ENCODE peak calls at places on chromosomes 12 and 14, in eight cellular contexts. One of them, this sample, is unnamed.

GRCh38 chr12:30973171-30973570 is 46.6 kb downstream of the TSPAN11 start:
- DNase-seq in ELR: no peak
- DNase-seq in aorta: peak
- DNase-seq in EL: no peak
- DNase-seq in central memory CD4-positive, alpha-beta T cell: no peak
- DNase-seq in activated naive CD4-positive, alpha-beta T cell treated with anti-CD3 and anti-CD28 coated beads for 36 hours: no peak
- DNase-seq in stimulated activated CD8-positive, alpha-beta memory T cell treated with anti-CD3 and anti-CD28 coated beads, Interleukin-4, amount 100 ng/mL, for 48 hours: no peak
- DNase-seq in AG08396: no peak
- DNase-seq in this sample: no peak

GRCh38 chr14:75826599-75826998 is 155.2 kb downstream of the TGFB3 start:
- DNase-seq in central memory CD4-positive, alpha-beta T cell: no peak
- DNase-seq in ELR: peak
- DNase-seq in AG08396: no peak
- DNase-seq in activated naive CD4-positive, alpha-beta T cell treated with anti-CD3 and anti-CD28 coated beads for 36 hours: no peak
- DNase-seq in EL: peak
- DNase-seq in aorta: no peak
- DNase-seq in stimulated activated CD8-positive, alpha-beta memory T cell treated with anti-CD3 and anti-CD28 coated beads, Interleukin-4, amount 100 ng/mL, for 48 hours: no peak
- DNase-seq in this sample: no peak

GRCh38 chr12:111377440-111377839 is 8.5 kb upstream of the PHETA1 start:
- DNase-seq in aorta: no peak
- DNase-seq in EL: no peak
- DNase-seq in central memory CD4-positive, alpha-beta T cell: no peak
- DNase-seq in AG08396: no peak
- DNase-seq in activated naive CD4-positive, alpha-beta T cell treated with anti-CD3 and anti-CD28 coated beads for 36 hours: no peak
- DNase-seq in ELR: no peak
- DNase-seq in stimulated activated CD8-positive, alpha-beta memory T cell treated with anti-CD3 and anti-CD28 coated beads, Interleukin-4, amount 100 ng/mL, for 48 hours: no peak
- DNase-seq in this sample: no peak

GRCh38 chr14:102822311-102822863 is 45.1 kb downstream of the TRAF3 start:
- DNase-seq in EL: no peak
- DNase-seq in stimulated activated CD8-positive, alpha-beta memory T cell treated with anti-CD3 and anti-CD28 coated beads, Interleukin-4, amount 100 ng/mL, for 48 hours: peak
- DNase-seq in activated naive CD4-positive, alpha-beta T cell treated with anti-CD3 and anti-CD28 coated beads for 36 hours: peak
- DNase-seq in ELR: peak
- DNase-seq in AG08396: no peak
- DNase-seq in aorta: no peak
- DNase-seq in central memory CD4-positive, alpha-beta T cell: no peak
- DNase-seq in this sample: peak

GRCh38 chr14:55535521-55536207 is 44.3 kb upstream of the KTN1 start:
- DNase-seq in stimulated activated CD8-positive, alpha-beta memory T cell treated with anti-CD3 and anti-CD28 coated beads, Interleukin-4, amount 100 ng/mL, for 48 hours: no peak
- DNase-seq in central memory CD4-positive, alpha-beta T cell: no peak
- DNase-seq in EL: no peak
- DNase-seq in activated naive CD4-positive, alpha-beta T cell treated with anti-CD3 and anti-CD28 coated beads for 36 hours: no peak
- DNase-seq in ELR: peak
- DNase-seq in aorta: no peak
- DNase-seq in AG08396: no peak
- DNase-seq in this sample: no peak

GRCh38 chr12:65663648-65664047 is 160.6 kb upstream of the HMGA2 start:
- DNase-seq in aorta: no peak
- DNase-seq in ELR: peak
- DNase-seq in stimulated activated CD8-positive, alpha-beta memory T cell treated with anti-CD3 and anti-CD28 coated beads, Interleukin-4, amount 100 ng/mL, for 48 hours: no peak
- DNase-seq in EL: peak
- DNase-seq in AG08396: no peak
- DNase-seq in central memory CD4-positive, alpha-beta T cell: no peak
- DNase-seq in activated naive CD4-positive, alpha-beta T cell treated with anti-CD3 and anti-CD28 coated beads for 36 hours: no peak
- DNase-seq in this sample: no peak

GRCh38 chr12:56900583-56900982 is 33.6 kb downstream of the SDR9C7 start:
- DNase-seq in AG08396: no peak
- DNase-seq in aorta: no peak
- DNase-seq in stimulated activated CD8-positive, alpha-beta memory T cell treated with anti-CD3 and anti-CD28 coated beads, Interleukin-4, amount 100 ng/mL, for 48 hours: no peak
- DNase-seq in EL: peak
- DNase-seq in central memory CD4-positive, alpha-beta T cell: no peak
- DNase-seq in activated naive CD4-positive, alpha-beta T cell treated with anti-CD3 and anti-CD28 coated beads for 36 hours: no peak
- DNase-seq in ELR: peak
- DNase-seq in this sample: peak

GRCh38 chr12:91818236-91819131 is 327.2 kb downstream of the BTG1 start:
- DNase-seq in AG08396: no peak
- DNase-seq in activated naive CD4-positive, alpha-beta T cell treated with anti-CD3 and anti-CD28 coated beads for 36 hours: no peak
- DNase-seq in central memory CD4-positive, alpha-beta T cell: no peak
- DNase-seq in stimulated activated CD8-positive, alpha-beta memory T cell treated with anti-CD3 and anti-CD28 coated beads, Interleukin-4, amount 100 ng/mL, for 48 hours: no peak
- DNase-seq in EL: no peak
- DNase-seq in aorta: no peak
- DNase-seq in ELR: no peak
- DNase-seq in this sample: no peak

GRCh38 chr12:132955933-132956725 is at the start of gene ZNF605:
- DNase-seq in aorta: peak
- DNase-seq in EL: peak
- DNase-seq in activated naive CD4-positive, alpha-beta T cell treated with anti-CD3 and anti-CD28 coated beads for 36 hours: peak
- DNase-seq in ELR: peak
- DNase-seq in central memory CD4-positive, alpha-beta T cell: peak
- DNase-seq in AG08396: peak
- DNase-seq in stimulated activated CD8-positive, alpha-beta memory T cell treated with anti-CD3 and anti-CD28 coated beads, Interleukin-4, amount 100 ng/mL, for 48 hours: peak
- DNase-seq in this sample: peak

GRCh38 chr14:61177279-61178225 is 103.6 kb downstream of the TMEM30B start:
- DNase-seq in central memory CD4-positive, alpha-beta T cell: no peak
- DNase-seq in AG08396: no peak
- DNase-seq in activated naive CD4-positive, alpha-beta T cell treated with anti-CD3 and anti-CD28 coated beads for 36 hours: peak
- DNase-seq in ELR: peak
- DNase-seq in aorta: no peak
- DNase-seq in EL: peak
- DNase-seq in stimulated activated CD8-positive, alpha-beta memory T cell treated with anti-CD3 and anti-CD28 coated beads, Interleukin-4, amount 100 ng/mL, for 48 hours: no peak
- DNase-seq in this sample: no peak

GRCh38 chr12:27627123-27627835 is 69.0 kb upstream of the REP15 start:
- DNase-seq in AG08396: peak
- DNase-seq in aorta: peak
- DNase-seq in activated naive CD4-positive, alpha-beta T cell treated with anti-CD3 and anti-CD28 coated beads for 36 hours: no peak
- DNase-seq in stimulated activated CD8-positive, alpha-beta memory T cell treated with anti-CD3 and anti-CD28 coated beads, Interleukin-4, amount 100 ng/mL, for 48 hours: no peak
- DNase-seq in EL: peak
- DNase-seq in ELR: peak
- DNase-seq in central memory CD4-positive, alpha-beta T cell: no peak
- DNase-seq in this sample: no peak

GRCh38 chr12:43282106-43282505 is 269.9 kb downstream of the ADAMTS20 start:
- DNase-seq in stimulated activated CD8-positive, alpha-beta memory T cell treated with anti-CD3 and anti-CD28 coated beads, Interleukin-4, amount 100 ng/mL, for 48 hours: no peak
- DNase-seq in AG08396: no peak
- DNase-seq in central memory CD4-positive, alpha-beta T cell: no peak
- DNase-seq in EL: peak
- DNase-seq in aorta: no peak
- DNase-seq in activated naive CD4-positive, alpha-beta T cell treated with anti-CD3 and anti-CD28 coated beads for 36 hours: no peak
- DNase-seq in ELR: peak
- DNase-seq in this sample: no peak

GRCh38 chr12:110233212-110233903 is 47.7 kb upstream of the ATP2A2 start:
- DNase-seq in stimulated activated CD8-positive, alpha-beta memory T cell treated with anti-CD3 and anti-CD28 coated beads, Interleukin-4, amount 100 ng/mL, for 48 hours: no peak
- DNase-seq in AG08396: no peak
- DNase-seq in ELR: no peak
- DNase-seq in activated naive CD4-positive, alpha-beta T cell treated with anti-CD3 and anti-CD28 coated beads for 36 hours: no peak
- DNase-seq in central memory CD4-positive, alpha-beta T cell: no peak
- DNase-seq in EL: no peak
- DNase-seq in aorta: no peak
- DNase-seq in this sample: no peak

GRCh38 chr12:74624206-74624605 is 86.6 kb downstream of the ATXN7L3B start:
- DNase-seq in AG08396: no peak
- DNase-seq in ELR: no peak
- DNase-seq in central memory CD4-positive, alpha-beta T cell: no peak
- DNase-seq in activated naive CD4-positive, alpha-beta T cell treated with anti-CD3 and anti-CD28 coated beads for 36 hours: no peak
- DNase-seq in aorta: no peak
- DNase-seq in EL: no peak
- DNase-seq in stimulated activated CD8-positive, alpha-beta memory T cell treated with anti-CD3 and anti-CD28 coated beads, Interleukin-4, amount 100 ng/mL, for 48 hours: no peak
- DNase-seq in this sample: no peak

GRCh38 chr14:60723218-60724079 is 702 bp downstream of the SIX4 start:
- DNase-seq in stimulated activated CD8-positive, alpha-beta memory T cell treated with anti-CD3 and anti-CD28 coated beads, Interleukin-4, amount 100 ng/mL, for 48 hours: peak
- DNase-seq in activated naive CD4-positive, alpha-beta T cell treated with anti-CD3 and anti-CD28 coated beads for 36 hours: peak
- DNase-seq in ELR: peak
- DNase-seq in AG08396: peak
- DNase-seq in EL: peak
- DNase-seq in central memory CD4-positive, alpha-beta T cell: peak
- DNase-seq in aorta: peak
- DNase-seq in this sample: peak

GRCh38 chr14:105484069-105484996 is 2.4 kb upstream of the CRIP1 start:
- DNase-seq in EL: no peak
- DNase-seq in stimulated activated CD8-positive, alpha-beta memory T cell treated with anti-CD3 and anti-CD28 coated beads, Interleukin-4, amount 100 ng/mL, for 48 hours: peak
- DNase-seq in ELR: peak
- DNase-seq in AG08396: no peak
- DNase-seq in central memory CD4-positive, alpha-beta T cell: peak
- DNase-seq in activated naive CD4-positive, alpha-beta T cell treated with anti-CD3 and anti-CD28 coated beads for 36 hours: no peak
- DNase-seq in aorta: peak
- DNase-seq in this sample: peak

GRCh38 chr14:24741871-24742270 is 107.9 kb upstream of the GZMB start:
- DNase-seq in activated naive CD4-positive, alpha-beta T cell treated with anti-CD3 and anti-CD28 coated beads for 36 hours: no peak
- DNase-seq in aorta: no peak
- DNase-seq in ELR: peak
- DNase-seq in stimulated activated CD8-positive, alpha-beta memory T cell treated with anti-CD3 and anti-CD28 coated beads, Interleukin-4, amount 100 ng/mL, for 48 hours: no peak
- DNase-seq in AG08396: peak
- DNase-seq in EL: peak
- DNase-seq in central memory CD4-positive, alpha-beta T cell: no peak
- DNase-seq in this sample: no peak

GRCh38 chr12:90262261-90262660 is 553.6 kb upstream of the ATP2B1 start:
- DNase-seq in AG08396: peak
- DNase-seq in central memory CD4-positive, alpha-beta T cell: no peak
- DNase-seq in ELR: peak
- DNase-seq in activated naive CD4-positive, alpha-beta T cell treated with anti-CD3 and anti-CD28 coated beads for 36 hours: no peak
- DNase-seq in stimulated activated CD8-positive, alpha-beta memory T cell treated with anti-CD3 and anti-CD28 coated beads, Interleukin-4, amount 100 ng/mL, for 48 hours: no peak
- DNase-seq in aorta: no peak
- DNase-seq in EL: peak
- DNase-seq in this sample: no peak

GRCh38 chr14:21098134-21098891 is at the start of gene ZNF219:
- DNase-seq in central memory CD4-positive, alpha-beta T cell: peak
- DNase-seq in activated naive CD4-positive, alpha-beta T cell treated with anti-CD3 and anti-CD28 coated beads for 36 hours: peak
- DNase-seq in ELR: peak
- DNase-seq in EL: peak
- DNase-seq in AG08396: peak
- DNase-seq in stimulated activated CD8-positive, alpha-beta memory T cell treated with anti-CD3 and anti-CD28 coated beads, Interleukin-4, amount 100 ng/mL, for 48 hours: peak
- DNase-seq in aorta: peak
- DNase-seq in this sample: peak

GRCh38 chr12:113815031-113815430 is 151.1 kb downstream of the RBM19 start:
- DNase-seq in central memory CD4-positive, alpha-beta T cell: no peak
- DNase-seq in EL: no peak
- DNase-seq in stimulated activated CD8-positive, alpha-beta memory T cell treated with anti-CD3 and anti-CD28 coated beads, Interleukin-4, amount 100 ng/mL, for 48 hours: no peak
- DNase-seq in ELR: no peak
- DNase-seq in AG08396: no peak
- DNase-seq in activated naive CD4-positive, alpha-beta T cell treated with anti-CD3 and anti-CD28 coated beads for 36 hours: no peak
- DNase-seq in aorta: no peak
- DNase-seq in this sample: no peak

GRCh38 chr14:101501341-101501740 is 60.0 kb upstream of the DIO3 start:
- DNase-seq in stimulated activated CD8-positive, alpha-beta memory T cell treated with anti-CD3 and anti-CD28 coated beads, Interleukin-4, amount 100 ng/mL, for 48 hours: no peak
- DNase-seq in activated naive CD4-positive, alpha-beta T cell treated with anti-CD3 and anti-CD28 coated beads for 36 hours: no peak
- DNase-seq in AG08396: no peak
- DNase-seq in ELR: no peak
- DNase-seq in central memory CD4-positive, alpha-beta T cell: no peak
- DNase-seq in aorta: no peak
- DNase-seq in EL: no peak
- DNase-seq in this sample: no peak

GRCh38 chr12:129641916-129642315 is 261.9 kb downstream of the TMEM132D start:
- DNase-seq in EL: no peak
- DNase-seq in activated naive CD4-positive, alpha-beta T cell treated with anti-CD3 and anti-CD28 coated beads for 36 hours: no peak
- DNase-seq in stimulated activated CD8-positive, alpha-beta memory T cell treated with anti-CD3 and anti-CD28 coated beads, Interleukin-4, amount 100 ng/mL, for 48 hours: no peak
- DNase-seq in AG08396: no peak
- DNase-seq in central memory CD4-positive, alpha-beta T cell: no peak
- DNase-seq in ELR: no peak
- DNase-seq in aorta: no peak
- DNase-seq in this sample: no peak

This sample was measured in activated CD8-positive, alpha-beta T cell treated with anti-CD3 and anti-CD28 coated beads for 36 hours.